ENCODE peak calls at places on chromosome 14, in five cellular contexts. D is left ventricle myocardium inferior, U is fibroblast of mammary gland, A is spleen, S is body of pancreas. B is an unnamed sample.

GRCh38 chr14:100155049-100155621 is 4.3 kb downstream of the DEGS2 start:
- DNase-seq in S (no peak), A (no peak), D (no peak), U (peak), B (no peak)

GRCh38 chr14:99590746-99591555 is 13.1 kb downstream of the CCDC85C start:
- DNase-seq in A (no peak), S (peak), U (peak), D (no peak), B (no peak)

GRCh38 chr14:77409131-77409533 is 14.2 kb downstream of the NOXRED1 start:
- DNase-seq in S (no peak), D (no peak), U (peak), A (no peak), B (no peak)

GRCh38 chr14:51605575-51605974 is 46.1 kb upstream of the FRMD6 start:
- DNase-seq in D (no peak), A (no peak), S (no peak), U (no peak), B (no peak)

GRCh38 chr14:26984318-26985177 is 386.7 kb upstream of the NOVA1 start:
- DNase-seq in S (peak), A (no peak), U (peak), D (peak), B (no peak)

GRCh38 chr14:49972199-49972671 is 79.4 kb downstream of the ARF6 start:
- DNase-seq in S (peak), A (no peak), D (no peak), U (peak), B (no peak)

GRCh38 chr14:89351364-89351957 is 65.6 kb downstream of the FOXN3 start:
- DNase-seq in S (peak), A (no peak), D (no peak), U (no peak), B (peak)

GRCh38 chr14:82855912-82856381 is 1322.3 kb upstream of the SEL1L start:
- DNase-seq in S (no peak), D (no peak), A (no peak), U (peak), B (no peak)

GRCh38 chr14:70856851-70857498 is 47.7 kb upstream of the MAP3K9 start:
- DNase-seq in D (no peak), A (no peak), S (no peak), U (peak), B (no peak)

GRCh38 chr14:64671591-64671990 is 32.6 kb upstream of the PLEKHG3 start:
- DNase-seq in U (peak), A (no peak), D (no peak), S (no peak), B (peak)

GRCh38 chr14:69687963-69688649 is 76.7 kb downstream of the SUSD6 start:
- DNase-seq in D (no peak), S (no peak), A (no peak), U (no peak), B (no peak)

GRCh38 chr14:68181395-68182326 is 362.1 kb downstream of the RAD51B start:
- DNase-seq in A (no peak), D (no peak), U (peak), S (no peak), B (peak)

GRCh38 chr14:79578470-79578869 is 632.8 kb downstream of the DIO2 start:
- DNase-seq in S (no peak), A (no peak), U (no peak), D (no peak), B (no peak)

GRCh38 chr14:48937796-48938195 is 648.4 kb downstream of the RPS29 start:
- DNase-seq in S (no peak), A (no peak), D (no peak), U (peak), B (no peak)

GRCh38 chr14:32702571-32702970 is 236.1 kb upstream of the NPAS3 start:
- DNase-seq in U (peak), S (peak), D (peak), A (no peak), B (peak)

GRCh38 chr14:103889313-103890051 is 38.8 kb upstream of the TDRD9 start:
- DNase-seq in A (no peak), D (peak), U (peak), S (peak), B (no peak)

GRCh38 chr14:93056840-93057585 is 58.7 kb downstream of the ITPK1 start:
- DNase-seq in S (no peak), A (no peak), D (no peak), U (no peak), B (no peak)

GRCh38 chr14:55430024-55430690 is 10.3 kb downstream of the TBPL2 start:
- DNase-seq in S (peak), A (no peak), D (no peak), U (peak), B (peak)

GRCh38 chr14:38578278-38578681 is 322.4 kb upstream of the CLEC14A start:
- DNase-seq in S (no peak), D (no peak), A (no peak), U (peak), B (no peak)

GRCh38 chr14:105292810-105293711 is 7.7 kb downstream of the BRF1 start:
- DNase-seq in D (no peak), U (no peak), S (no peak), A (no peak), B (no peak)

GRCh38 chr14:66238969-66239368 is 247.2 kb upstream of the CCDC196 start:
- DNase-seq in D (no peak), A (no peak), U (peak), S (no peak), B (no peak)

GRCh38 chr14:76050797-76051392 is 65.3 kb downstream of the IFT43 start:
- DNase-seq in S (peak), A (no peak), D (no peak), U (peak), B (peak)

GRCh38 chr14:32623300-32624093 is 294.4 kb downstream of the AKAP6 start:
- DNase-seq in A (no peak), U (peak), D (no peak), S (no peak), B (no peak)

GRCh38 chr14:75711134-75711795 is 50.2 kb downstream of the TTLL5 start:
- DNase-seq in U (peak), S (peak), A (no peak), D (no peak), B (peak)

GRCh38 chr14:50336428-50336827 is 24.3 kb downstream of the DMAC2L start:
- DNase-seq in D (no peak), A (no peak), S (no peak), U (no peak), B (no peak)

GRCh38 chr14:40003773-40004172 is 571.5 kb upstream of the FBXO33 start:
- DNase-seq in S (no peak), A (no peak), D (no peak), U (no peak), B (no peak)

GRCh38 chr14:32597771-32598170 is 268.7 kb downstream of the AKAP6 start:
- DNase-seq in S (no peak), U (peak), D (no peak), A (no peak), B (no peak)

GRCh38 chr14:56569174-56569573 is 10.4 kb upstream of the TMEM260 start:
- DNase-seq in D (no peak), A (no peak), U (peak), S (no peak), B (no peak)

GRCh38 chr14:90137807-90138206 is 76.0 kb downstream of the KCNK13 start:
- DNase-seq in D (no peak), U (no peak), A (no peak), S (no peak), B (no peak)

GRCh38 chr14:33165926-33166289 is 227.2 kb downstream of the NPAS3 start:
- DNase-seq in A (no peak), D (no peak), S (no peak), U (no peak), B (no peak)

GRCh38 chr14:83342590-83342989 is 1808.9 kb upstream of the SEL1L start:
- DNase-seq in A (no peak), D (peak), S (peak), U (peak), B (no peak)

GRCh38 chr14:68285421-68286179 is 466.0 kb downstream of the RAD51B start:
- DNase-seq in D (no peak), A (peak), U (peak), S (no peak), B (no peak)

GRCh38 chr14:61561657-61562276 is 133.5 kb upstream of the HIF1A start:
- DNase-seq in D (peak), U (peak), A (peak), S (peak), B (no peak)
- TF ChIP-seq CTCF in D (no peak), U (peak), A (no peak), S (no peak), B (no peak)

GRCh38 chr14:52767058-52767833 is 24.2 kb downstream of the GNPNAT1 start:
- DNase-seq in D (no peak), A (no peak), U (no peak), S (peak), B (no peak)
- TF ChIP-seq CTCF in D (no peak), A (no peak), U (no peak), S (no peak), B (no peak)

DNA sequence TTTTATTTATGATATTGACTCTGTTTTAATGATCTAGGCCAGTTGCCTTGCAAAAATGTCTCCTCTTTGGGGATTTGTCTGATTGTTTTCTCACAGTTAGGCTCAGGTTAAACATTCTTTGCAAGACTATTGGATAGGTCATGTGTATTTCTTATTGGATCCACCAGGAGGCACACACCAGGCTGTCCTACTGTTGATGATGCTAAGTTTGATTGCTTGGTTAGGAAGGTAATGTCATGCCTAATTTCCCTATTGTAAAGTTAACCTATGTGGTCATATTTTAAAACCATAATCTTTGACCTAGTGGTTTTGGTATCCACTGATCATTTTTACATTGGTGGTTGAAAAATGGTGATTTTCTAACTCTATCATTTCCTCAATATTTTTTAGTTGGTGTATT is 137.1 kb downstream of the BRMS1L start:
- DNase-seq in U (peak), S (no peak), D (no peak), A (no peak), B (no peak)
- TF ChIP-seq CTCF in U (peak), S (no peak), D (no peak), A (no peak), B (no peak)

GRCh38 chr14:41824441-41824840 is 217.8 kb downstream of the LRFN5 start:
- DNase-seq in U (no peak), S (no peak), D (no peak), A (no peak), B (no peak)
- TF ChIP-seq CTCF in U (peak), S (no peak), D (no peak), A (no peak), B (no peak)

DNA sequence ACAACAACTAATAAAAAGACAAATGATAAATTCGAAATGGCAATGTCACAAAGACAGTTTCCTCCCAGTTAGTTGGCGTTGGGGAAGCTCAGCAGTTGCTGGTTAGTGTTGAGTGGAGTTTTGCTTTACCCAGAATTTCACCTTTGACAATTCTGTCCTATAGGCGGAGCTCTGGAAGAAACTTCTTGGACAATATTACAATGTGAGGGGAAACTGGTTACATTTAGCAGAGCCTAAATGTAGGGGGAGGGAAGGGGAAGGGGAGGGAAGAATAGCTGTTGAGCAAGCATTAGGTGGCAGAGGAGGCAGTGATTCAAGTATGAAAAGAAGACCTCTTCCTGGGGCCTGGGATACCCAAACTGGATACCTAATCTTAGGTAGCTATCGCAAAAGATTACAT is 51.4 kb downstream of the BDKRB1 start:
- DNase-seq in U (no peak), S (no peak), D (no peak), A (no peak), B (no peak)
- TF ChIP-seq CTCF in U (no peak), S (no peak), D (no peak), A (no peak), B (no peak)

B was measured in GM20000.